ENCODE peak calls at places on chromosomes 7 and 10, in four cellular contexts. U is gastrocnemius medialis, P is HAP-1, L is left ventricle myocardium inferior. M is an unnamed sample. For H3K4me1, the result is how much of the 10 kb centered on the place peaks cover.

GRCh38 chr7:139648617-139648932 is 125.1 kb downstream of the CLEC2L start:
- DNase-seq in L (no peak), U (no peak), P (no peak), M (no peak)

GRCh38 chr7:150986099-150986512 is 4.7 kb upstream of the NOS3 start:
- DNase-seq in U (no peak), P (peak), L (peak), M (peak)

GRCh38 chr7:35261041-35261440 is 7.1 kb upstream of the TBX20 start:
- DNase-seq in P (no peak), L (no peak), U (no peak), M (peak)

GRCh38 chr7:131836733-131837132 is 280.3 kb upstream of the PODXL start:
- DNase-seq in L (no peak), P (no peak), U (no peak), M (peak)

GRCh38 chr10:52623761-52624160 is 148.8 kb downstream of the MBL2 start:
- DNase-seq in P (no peak), U (no peak), L (no peak), M (no peak)

GRCh38 chr10:90417466-90418210 is 440.2 kb downstream of the HTR7 start:
- DNase-seq in L (no peak), U (no peak), P (no peak), M (no peak)

GRCh38 chr10:24882047-24882698 is 70.2 kb downstream of the PRTFDC1 start:
- DNase-seq in U (no peak), P (no peak), L (no peak), M (no peak)

GRCh38 chr7:72325561-72325960 is 86.6 kb downstream of the CALN1 start:
- DNase-seq in L (no peak), U (no peak), P (no peak), M (no peak)

GRCh38 chr7:96135241-96135640 is 186.7 kb downstream of the SLC25A13 start:
- DNase-seq in U (no peak), P (no peak), L (no peak), M (no peak)

GRCh38 chr7:134778941-134779740 is at the start of gene CALD1:
- DNase-seq in L (peak), P (peak), U (peak), M (peak)
- H3K4me1 ChIP-seq in L (half or more), P (under half), U (under half), M (under half)

GRCh38 chr7:8144856-8145255 is 117.1 kb downstream of the ICA1 start:
- DNase-seq in U (no peak), L (no peak), P (no peak), M (no peak)

GRCh38 chr7:8146156-8146555 is 115.8 kb downstream of the ICA1 start:
- DNase-seq in P (no peak), U (no peak), L (no peak), M (no peak)

GRCh38 chr7:8149222-8149621 is 112.7 kb downstream of the ICA1 start:
- DNase-seq in L (no peak), U (no peak), P (no peak), M (no peak)

GRCh38 chr7:8147760-8148463 is 114.1 kb downstream of the ICA1 start:
- DNase-seq in P (no peak), L (no peak), U (no peak), M (no peak)

DNA sequence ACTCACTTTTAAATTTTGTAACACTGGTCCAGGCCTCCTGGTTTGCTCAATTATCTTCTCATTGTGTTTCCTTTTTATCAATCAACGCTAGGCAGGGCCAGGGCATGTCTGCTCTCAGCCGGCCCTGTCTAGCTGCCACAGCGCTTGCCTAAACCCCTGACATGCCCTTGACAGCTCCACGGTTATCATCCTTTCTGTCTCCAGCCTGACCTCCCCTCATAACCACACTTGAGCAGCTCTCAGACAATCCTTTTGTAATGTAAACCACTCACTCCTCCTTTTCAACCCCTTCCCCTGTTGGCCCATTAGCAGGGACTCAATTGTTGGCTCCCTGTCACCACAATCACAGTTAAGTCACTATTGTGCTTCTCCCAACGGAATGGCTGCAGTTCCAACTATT is 115.0 kb downstream of the ICA1 start:
- DNase-seq in U (no peak), P (peak), L (no peak), M (peak)
- H3K4me1 ChIP-seq in U (under half), P (under half), L (under half), M (under half)

GRCh38 chr10:92697663-92698511 is 8.1 kb downstream of the HHEX start:
- DNase-seq in U (no peak), P (no peak), L (no peak), M (no peak)
- H3K4me1 ChIP-seq in U (under half), P (under half), L (under half), M (under half)

GRCh38 chr10:21284301-21284700 is 241.2 kb downstream of the SKIDA1 start:
- DNase-seq in U (no peak), L (no peak), P (peak), M (no peak)
- H3K4me1 ChIP-seq in U (under half), L (under half), P (under half), M (under half)

GRCh38 chr7:154350892-154351291 is 298.7 kb downstream of the DPP6 start:
- DNase-seq in L (no peak), U (no peak), P (no peak), M (no peak)
- H3K4me1 ChIP-seq in L (under half), U (under half), P (under half), M (under half)

GRCh38 chr7:45579386-45579785 is 5.2 kb downstream of the ADCY1 start:
- DNase-seq in U (no peak), L (no peak), P (no peak), M (no peak)
- H3K4me1 ChIP-seq in U (under half), L (under half), P (under half), M (under half)

GRCh38 chr10:36493511-36493880 is 631.9 kb upstream of the ANKRD30A start:
- DNase-seq in P (no peak), U (no peak), L (no peak), M (no peak)

GRCh38 chr10:36492590-36493510 is 632.5 kb upstream of the ANKRD30A start:
- DNase-seq in P (no peak), U (no peak), L (no peak), M (no peak)

GRCh38 chr10:36488579-36488978 is 636.8 kb upstream of the ANKRD30A start:
- DNase-seq in P (no peak), L (no peak), U (no peak), M (no peak)

GRCh38 chr10:36489928-36490279 is 635.5 kb upstream of the ANKRD30A start:
- DNase-seq in U (no peak), L (no peak), P (no peak), M (no peak)

GRCh38 chr10:36489181-36489927 is 636.0 kb upstream of the ANKRD30A start:
- DNase-seq in U (no peak), P (no peak), L (peak), M (no peak)
- H3K4me1 ChIP-seq in U (under half), P (under half), L (under half), M (under half)

DNA sequence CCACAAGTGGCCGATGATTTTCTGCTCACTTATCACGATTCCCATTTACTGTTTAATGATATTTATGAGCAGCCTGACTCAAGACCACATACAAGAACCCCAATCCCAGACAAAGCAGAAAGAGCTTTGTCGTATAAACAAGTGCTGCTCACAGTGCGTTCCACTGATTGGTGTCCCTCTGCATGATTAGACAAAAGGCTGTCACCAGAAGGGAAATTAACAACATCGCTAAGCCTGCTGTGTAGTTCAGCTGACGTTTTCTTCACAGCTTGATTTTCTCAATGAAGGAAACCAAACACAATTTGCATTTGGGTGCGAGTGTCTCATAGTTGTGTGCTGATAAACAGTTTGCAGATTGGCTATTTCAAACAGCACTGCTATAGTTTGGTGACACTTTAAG is 92.9 kb downstream of the SVIL start:
- DNase-seq in L (no peak), U (no peak), P (no peak), M (no peak)
- H3K4me1 ChIP-seq in L (half or more), U (half or more), P (under half), M (under half)

M was measured in endodermal cell.